ENCODE peak calls at places on chromosomes 6 and 20, in four cellular contexts. One of them, this sample, is unnamed.

GRCh38 chr6:119129148-119129967 is 50.9 kb upstream of the FAM184A start:
- DNase-seq in cardiac fibroblast: peak
- DNase-seq in A549: peak
- DNase-seq in adrenal gland: no peak
- DNase-seq in this sample: peak

GRCh38 chr20:33976959-33977358 is 16.8 kb upstream of the RALY start:
- DNase-seq in cardiac fibroblast: no peak
- DNase-seq in adrenal gland: no peak
- DNase-seq in A549: no peak
- DNase-seq in this sample: no peak

GRCh38 chr6:170583736-170584180 is 679 bp downstream of the PDCD2 start:
- DNase-seq in A549: no peak
- DNase-seq in adrenal gland: no peak
- DNase-seq in cardiac fibroblast: no peak
- DNase-seq in this sample: no peak

GRCh38 chr6:105474234-105474633 is 71.4 kb upstream of the PREP start:
- DNase-seq in cardiac fibroblast: no peak
- DNase-seq in adrenal gland: no peak
- DNase-seq in A549: no peak
- DNase-seq in this sample: no peak

GRCh38 chr6:137233561-137234504 is 14.6 kb upstream of the IFNGR1 start:
- DNase-seq in adrenal gland: no peak
- DNase-seq in A549: peak
- DNase-seq in cardiac fibroblast: peak
- DNase-seq in this sample: no peak

GRCh38 chr6:31663087-31663960 is 1.5 kb downstream of the GPANK1 start:
- DNase-seq in adrenal gland: no peak
- DNase-seq in A549: no peak
- DNase-seq in cardiac fibroblast: no peak
- DNase-seq in this sample: no peak

GRCh38 chr20:11920083-11920482 is 2.4 kb downstream of the BTBD3 start:
- DNase-seq in A549: no peak
- DNase-seq in adrenal gland: no peak
- DNase-seq in cardiac fibroblast: no peak
- DNase-seq in this sample: no peak

GRCh38 chr6:42409582-42409981 is 42.1 kb downstream of the TRERF1 start:
- DNase-seq in cardiac fibroblast: no peak
- DNase-seq in A549: no peak
- DNase-seq in adrenal gland: no peak
- DNase-seq in this sample: no peak

GRCh38 chr6:163554663-163555062 is 140.1 kb downstream of the QKI start:
- DNase-seq in cardiac fibroblast: peak
- DNase-seq in A549: peak
- DNase-seq in adrenal gland: peak
- DNase-seq in this sample: peak

GRCh38 chr6:42820509-42821340 is 38.9 kb downstream of the BICRAL start:
- DNase-seq in cardiac fibroblast: peak
- DNase-seq in adrenal gland: no peak
- DNase-seq in A549: no peak
- DNase-seq in this sample: no peak

GRCh38 chr6:136338486-136338885 is 48.8 kb upstream of the BCLAF1 start:
- DNase-seq in A549: no peak
- DNase-seq in adrenal gland: no peak
- DNase-seq in cardiac fibroblast: no peak
- DNase-seq in this sample: no peak

GRCh38 chr6:82818727-82819126 is 246.9 kb downstream of the UBE3D start:
- DNase-seq in A549: no peak
- DNase-seq in adrenal gland: no peak
- DNase-seq in cardiac fibroblast: peak
- DNase-seq in this sample: no peak

GRCh38 chr6:130796313-130796905 is 30.8 kb upstream of the SMLR1 start:
- DNase-seq in adrenal gland: no peak
- DNase-seq in A549: peak
- DNase-seq in cardiac fibroblast: peak
- DNase-seq in this sample: peak

GRCh38 chr20:47125553-47126373 is 230.7 kb downstream of the ZMYND8 start:
- DNase-seq in A549: no peak
- DNase-seq in cardiac fibroblast: peak
- DNase-seq in adrenal gland: no peak
- DNase-seq in this sample: no peak

GRCh38 chr6:152973916-152974315 is 8.9 kb downstream of the FBXO5 start:
- DNase-seq in cardiac fibroblast: no peak
- DNase-seq in adrenal gland: no peak
- DNase-seq in A549: no peak
- DNase-seq in this sample: no peak
- H3K4me3 ChIP-seq in cardiac fibroblast: no peak
- H3K4me3 ChIP-seq in adrenal gland: no peak
- H3K4me3 ChIP-seq in A549: no peak
- H3K4me3 ChIP-seq in this sample: no peak

DNA sequence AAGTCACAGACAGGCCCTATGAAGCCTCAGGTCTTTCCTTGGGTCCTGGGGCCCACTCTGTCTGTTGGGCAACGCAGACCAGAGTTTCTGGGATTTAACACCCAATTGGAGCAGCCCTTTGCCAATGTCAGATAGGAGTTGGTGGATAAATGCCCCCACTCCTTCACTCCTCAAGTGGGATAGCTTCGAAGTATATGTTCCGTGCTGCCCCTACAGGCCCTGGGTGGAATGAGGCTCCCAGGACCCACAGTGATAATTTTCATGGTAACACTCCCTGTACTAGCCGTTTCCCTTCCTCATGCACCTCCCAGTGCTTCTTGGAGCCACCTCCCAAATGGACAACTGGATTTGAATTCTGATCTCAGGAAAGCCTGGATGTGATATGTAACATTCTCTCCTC is 145.4 kb downstream of the FOXA2 start:
- DNase-seq in adrenal gland: no peak
- DNase-seq in A549: peak
- DNase-seq in cardiac fibroblast: no peak
- DNase-seq in this sample: no peak
- TF ChIP-seq CTCF in adrenal gland: no peak
- TF ChIP-seq CTCF in A549: no peak
- TF ChIP-seq CTCF in cardiac fibroblast: peak
- TF ChIP-seq CTCF in this sample: no peak

DNA sequence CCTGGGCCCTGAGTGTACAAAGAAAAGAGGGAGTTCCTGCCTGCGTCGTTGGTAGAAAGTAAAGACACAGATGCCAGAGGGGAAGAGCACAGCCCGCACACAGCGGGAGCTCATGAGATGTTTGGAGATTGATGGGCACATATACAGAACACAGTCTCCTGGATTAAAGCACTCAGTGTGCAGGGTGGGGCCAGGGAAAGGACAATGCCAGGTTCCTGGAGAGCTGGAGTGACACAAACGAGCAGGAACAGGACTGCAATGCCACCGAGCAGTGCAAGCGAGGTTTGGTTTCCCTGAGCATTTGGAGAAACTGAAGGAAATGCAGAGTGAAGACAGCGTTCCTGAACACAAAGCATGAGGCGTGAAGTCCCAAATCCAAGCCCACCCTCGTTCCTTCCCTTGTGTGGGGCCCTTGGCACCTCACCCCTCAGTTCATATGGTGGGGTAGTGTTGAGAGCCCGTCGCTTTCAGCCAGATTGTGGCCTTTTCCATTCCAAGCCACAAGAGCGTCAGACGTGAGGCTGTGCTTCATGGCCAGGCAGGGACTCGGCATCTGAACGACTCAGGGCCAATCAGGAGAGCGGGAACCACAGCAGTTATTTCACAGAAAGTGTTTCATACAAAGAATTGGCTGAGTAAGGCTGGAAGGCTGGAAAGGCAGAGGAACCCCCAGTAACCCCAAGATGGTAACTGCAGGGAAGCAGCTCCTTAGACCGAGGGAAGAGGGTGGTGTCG is 41.0 kb upstream of the RPS6KA2 start:
- DNase-seq in adrenal gland: no peak
- DNase-seq in cardiac fibroblast: no peak
- DNase-seq in A549: no peak
- DNase-seq in this sample: no peak
- H3K4me3 ChIP-seq in adrenal gland: no peak
- H3K4me3 ChIP-seq in cardiac fibroblast: no peak
- H3K4me3 ChIP-seq in A549: no peak
- H3K4me3 ChIP-seq in this sample: no peak

GRCh38 chr20:63519765-63520593 is 586 bp upstream of the PPDPF start:
- DNase-seq in cardiac fibroblast: no peak
- DNase-seq in adrenal gland: peak
- DNase-seq in A549: peak
- DNase-seq in this sample: no peak

GRCh38 chr20:63517376-63518309 is 2.9 kb upstream of the PPDPF start:
- DNase-seq in cardiac fibroblast: no peak
- DNase-seq in A549: no peak
- DNase-seq in adrenal gland: no peak
- DNase-seq in this sample: no peak

GRCh38 chr20:63520594-63520938 is at the start of gene PPDPF:
- DNase-seq in cardiac fibroblast: peak
- DNase-seq in adrenal gland: peak
- DNase-seq in A549: peak
- DNase-seq in this sample: no peak

GRCh38 chr20:63518946-63519764 is 1.4 kb upstream of the PPDPF start:
- DNase-seq in cardiac fibroblast: no peak
- DNase-seq in adrenal gland: peak
- DNase-seq in A549: no peak
- DNase-seq in this sample: no peak

GRCh38 chr20:63518351-63518861 is 2.2 kb upstream of the PPDPF start:
- DNase-seq in cardiac fibroblast: no peak
- DNase-seq in adrenal gland: no peak
- DNase-seq in A549: no peak
- DNase-seq in this sample: no peak
- TF ChIP-seq CTCF in cardiac fibroblast: no peak
- TF ChIP-seq CTCF in adrenal gland: no peak
- TF ChIP-seq CTCF in A549: no peak
- TF ChIP-seq CTCF in this sample: no peak

DNA sequence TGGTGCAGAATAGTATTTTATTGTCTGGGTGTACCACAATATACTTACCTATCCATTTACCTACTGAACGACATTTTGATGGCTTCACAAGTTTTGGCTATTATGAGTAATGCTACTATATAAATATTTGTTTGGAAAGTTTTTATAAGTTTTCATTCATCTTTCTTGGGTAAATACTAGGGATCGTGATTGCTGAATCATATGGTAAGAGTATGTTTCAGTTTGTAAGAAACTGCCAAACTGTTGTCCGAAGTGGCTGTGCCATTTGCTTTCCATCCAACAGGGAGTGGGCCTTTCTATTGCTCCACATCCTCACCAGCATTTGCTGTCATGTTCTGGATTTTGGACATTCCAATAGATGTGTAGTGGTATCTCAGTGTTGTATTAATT is 104.2 kb downstream of the CDYL start:
- DNase-seq in A549: peak
- DNase-seq in cardiac fibroblast: no peak
- DNase-seq in adrenal gland: no peak
- DNase-seq in this sample: no peak
- H3K4me3 ChIP-seq in A549: no peak
- H3K4me3 ChIP-seq in cardiac fibroblast: no peak
- H3K4me3 ChIP-seq in adrenal gland: no peak
- H3K4me3 ChIP-seq in this sample: no peak

DNA sequence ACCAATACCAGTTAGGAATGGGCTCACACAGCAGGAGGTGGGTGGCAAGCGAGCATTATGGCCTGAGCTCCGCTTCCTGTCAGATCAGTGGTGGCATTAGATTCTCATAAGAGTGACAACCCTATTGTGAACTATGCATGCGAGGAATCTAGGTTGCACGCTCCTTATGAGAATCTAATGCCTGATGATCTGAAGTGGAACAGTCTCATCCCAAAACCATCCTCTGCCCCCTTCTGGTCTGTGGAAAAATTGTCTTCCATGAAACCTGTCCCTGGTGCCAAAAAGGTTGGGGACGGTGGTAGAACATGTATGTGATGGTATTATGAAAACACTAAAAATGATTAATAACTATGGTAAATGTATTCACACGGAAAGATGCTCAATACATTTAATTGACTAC is 99.7 kb upstream of the HIVEP1 start:
- DNase-seq in adrenal gland: no peak
- DNase-seq in A549: peak
- DNase-seq in cardiac fibroblast: no peak
- DNase-seq in this sample: no peak
- TF ChIP-seq CTCF in adrenal gland: no peak
- TF ChIP-seq CTCF in A549: no peak
- TF ChIP-seq CTCF in cardiac fibroblast: peak
- TF ChIP-seq CTCF in this sample: no peak

This sample was measured in HFF-Myc.